ENCODE peak calls at places on chromosomes 6 and 20, in five cellular contexts. One of them, this sample, is unnamed.

GRCh38 chr6:14661188-14661587 is 543.6 kb downstream of the CD83 start:
- DNase-seq in psoas muscle: no peak
- DNase-seq in substantia nigra: no peak
- DNase-seq in hippocampal formation: no peak
- DNase-seq in H1: no peak
- DNase-seq in this sample: no peak

GRCh38 chr6:5693588-5693987 is 313.1 kb downstream of the NRN1 start:
- DNase-seq in psoas muscle: no peak
- DNase-seq in substantia nigra: no peak
- DNase-seq in hippocampal formation: no peak
- DNase-seq in H1: no peak
- DNase-seq in this sample: no peak

GRCh38 chr20:25000268-25000801 is 7.8 kb upstream of the APMAP start:
- DNase-seq in H1: no peak
- DNase-seq in substantia nigra: peak
- DNase-seq in hippocampal formation: no peak
- DNase-seq in psoas muscle: peak
- DNase-seq in this sample: peak

GRCh38 chr20:57677323-57677982 is 32.4 kb downstream of the PMEPA1 start:
- DNase-seq in hippocampal formation: no peak
- DNase-seq in H1: no peak
- DNase-seq in psoas muscle: no peak
- DNase-seq in substantia nigra: no peak
- DNase-seq in this sample: no peak

GRCh38 chr6:169253745-169254238 is at the start of gene THBS2:
- DNase-seq in hippocampal formation: no peak
- DNase-seq in H1: no peak
- DNase-seq in psoas muscle: peak
- DNase-seq in substantia nigra: peak
- DNase-seq in this sample: peak

GRCh38 chr6:53112404-53112803 is 36.2 kb downstream of the GCM1 start:
- DNase-seq in hippocampal formation: no peak
- DNase-seq in substantia nigra: no peak
- DNase-seq in H1: no peak
- DNase-seq in psoas muscle: no peak
- DNase-seq in this sample: peak

GRCh38 chr6:166411271-166411670 is 28.5 kb upstream of the MPC1 start:
- DNase-seq in H1: no peak
- DNase-seq in substantia nigra: no peak
- DNase-seq in psoas muscle: no peak
- DNase-seq in hippocampal formation: no peak
- DNase-seq in this sample: no peak

GRCh38 chr6:167907837-167908681 is 81.3 kb downstream of the AFDN start:
- DNase-seq in hippocampal formation: peak
- DNase-seq in H1: no peak
- DNase-seq in psoas muscle: no peak
- DNase-seq in substantia nigra: peak
- DNase-seq in this sample: peak

GRCh38 chr6:130927305-130927704 is 100.1 kb downstream of the SMLR1 start:
- DNase-seq in substantia nigra: no peak
- DNase-seq in hippocampal formation: no peak
- DNase-seq in H1: no peak
- DNase-seq in psoas muscle: no peak
- DNase-seq in this sample: peak